ENCODE peak calls at places on chromosomes 13 and 19, in seven cellular contexts. S is endothelial cell of umbilical vein, U is fibroblast of lung, H is Calu3, R is ascending aorta, D is lower lobe of right lung, F is MCF 10A. G is an unnamed sample.

GRCh38 chr19:14735915-14736314 is 42.4 kb downstream of the ADGRE2 start:
- DNase-seq in D (no peak), R (no peak), S (no peak), F (no peak), H (no peak), U (no peak), G (no peak)

GRCh38 chr13:51070005-51070649 is 40.9 kb downstream of the C13orf42 start:
- DNase-seq in D (peak; percentile 87), F (peak; percentile 77), U (peak; percentile 82), H (peak; percentile 72), R (no peak), S (peak; percentile 76), G (peak; percentile 79)

GRCh38 chr19:52896431-52897148 is 845 bp downstream of the ZNF320 start:
- DNase-seq in F (peak; percentile 12), S (no peak), R (no peak), D (peak; percentile 53), U (peak; percentile 10), H (peak; percentile 22), G (peak; percentile 28)

GRCh38 chr19:58305932-58306323 is 751 bp downstream of the ERVK3-1 start:
- DNase-seq in S (no peak), H (peak; percentile 30), U (no peak), D (no peak), F (no peak), R (no peak), G (peak; percentile 46)

GRCh38 chr19:1069009-1069779 is 2.2 kb downstream of the ARHGAP45 start:
- DNase-seq in D (peak; percentile 94), S (peak; percentile 29), U (no peak), F (peak; percentile 39), H (no peak), R (peak; percentile 55), G (no peak)

GRCh38 chr13:31431722-31432137 is 232.0 kb downstream of the B3GLCT start:
- DNase-seq in H (peak; percentile 45), D (peak; percentile 46), S (peak; percentile 33), U (peak; percentile 47), R (no peak), F (peak; percentile 55), G (peak; percentile 35)

GRCh38 chr19:2524840-2525723 is 49.2 kb downstream of the GADD45B start:
- DNase-seq in F (peak; percentile 82), H (peak; percentile 86), R (peak; percentile 65), U (peak; percentile 43), D (no peak), S (no peak), G (peak; percentile 57)

GRCh38 chr19:32339988-32340874 is 5.2 kb upstream of the ZNF507 start:
- DNase-seq in R (no peak), H (peak; percentile 74), F (peak; percentile 50), D (peak; percentile 74), S (peak; percentile 61), U (peak; percentile 54), G (peak; percentile 47)

GRCh38 chr19:35120492-35120891 is 4.9 kb downstream of the FXYD3 start:
- DNase-seq in F (peak; percentile 98), U (peak; percentile 38), R (no peak), H (peak; percentile 68), S (no peak), D (no peak), G (peak; percentile 62)

GRCh38 chr13:114174529-114174941 is 4.5 kb upstream of the CFAP97D2 start:
- DNase-seq in R (no peak), H (no peak), S (peak; percentile 86), D (no peak), U (peak; percentile 35), F (no peak), G (peak; percentile 91)

GRCh38 chr13:36769545-36769944 is 49.5 kb upstream of the RFXAP start:
- DNase-seq in F (no peak), U (no peak), H (no peak), R (no peak), S (no peak), D (no peak), G (no peak)

GRCh38 chr13:30422056-30422914 is at the start of gene UBE2L5:
- DNase-seq in F (peak; percentile 76), S (peak; percentile 65), U (peak; percentile 78), D (peak; percentile 88), R (peak; percentile 10), H (peak; percentile 73), G (peak; percentile 88)

GRCh38 chr19:5933391-5933998 is 19.4 kb downstream of the CAPS start:
- DNase-seq in H (no peak), F (no peak), R (no peak), U (no peak), D (no peak), S (no peak), G (no peak)

DNA sequence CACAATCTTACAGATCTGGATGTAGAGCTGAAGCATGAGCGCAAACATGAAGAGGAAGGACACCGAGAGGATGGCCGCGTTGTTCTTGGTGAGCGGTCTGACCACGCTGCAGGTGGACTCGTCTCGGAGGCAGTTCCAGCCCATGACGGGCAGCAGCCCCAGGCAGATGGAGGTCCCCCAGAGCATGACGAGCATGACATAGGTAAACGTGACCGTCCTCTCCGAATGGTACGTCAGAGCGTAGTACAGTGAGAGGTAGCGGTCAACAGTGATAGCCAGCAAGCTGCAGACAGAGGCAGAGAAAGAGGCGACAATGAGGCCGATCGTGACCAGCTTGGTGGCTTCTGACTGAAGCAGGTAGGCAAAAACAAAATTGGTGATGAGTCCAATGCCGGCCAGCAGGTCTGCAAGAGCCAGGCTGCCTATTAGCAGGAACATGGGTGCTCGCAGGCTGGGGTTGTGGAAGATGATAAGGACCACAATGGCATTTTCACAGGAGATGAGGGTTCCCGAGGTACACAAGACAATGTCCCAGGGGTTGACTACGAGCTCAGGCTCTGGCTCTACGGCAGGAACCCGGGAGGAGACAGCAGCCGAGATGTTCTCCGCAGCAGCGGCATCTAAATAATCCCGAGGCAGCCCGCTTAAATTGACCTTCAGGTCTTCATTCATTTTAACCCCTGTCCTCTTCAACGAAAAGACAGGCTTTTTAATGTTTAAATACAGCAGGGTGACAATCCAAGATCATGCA is 1.3 kb downstream of the GPR12 start:
- DNase-seq in U (no peak), H (no peak), S (no peak), F (no peak), R (no peak), D (no peak), G (no peak)
- TF ChIP-seq CTCF in U (no peak), H (no peak), S (no peak), F (no peak), R (no peak), D (no peak), G (no peak)

GRCh38 chr19:46721269-46722003 is 4.5 kb upstream of the PRKD2 start:
- DNase-seq in U (no peak), S (no peak), R (no peak), F (no peak), D (no peak), H (no peak), G (no peak)
- TF ChIP-seq CTCF in U (no peak), S (no peak), R (no peak), F (no peak), D (no peak), H (peak; percentile 37), G (peak; percentile 6)

GRCh38 chr19:12838182-12838890 is at the start of gene MAST1:
- DNase-seq in F (peak; percentile 46), U (no peak), S (no peak), D (peak; percentile 47), R (no peak), H (peak; percentile 61), G (peak; percentile 17)
- TF ChIP-seq CTCF in F (peak; percentile 60), U (no peak), S (peak; percentile 40), D (peak; percentile 34), R (no peak), H (peak; percentile 37), G (no peak)

GRCh38 chr19:18780631-18781030 is 10.5 kb downstream of the COMP start:
- DNase-seq in F (no peak), S (no peak), D (no peak), H (no peak), U (no peak), R (no peak), G (no peak)
- TF ChIP-seq CTCF in F (peak; percentile 8), S (no peak), D (no peak), H (no peak), U (no peak), R (no peak), G (no peak)